ENCODE peak calls at places on chromosomes 16 and 17, in seven cellular contexts. B is H1, O is K562, W is HepG2, L is SK-N-SH, T is HCT116, K is GM12878. C is an unnamed sample.

GRCh38 chr16:11670171-11671131 is 2.2 kb downstream of the SNN start:
- DNase-seq in O (no peak), W (no peak), B (no peak), L (no peak), T (no peak), K (peak; percentile 46), C (no peak)

GRCh38 chr17:17751489-17751995 is 70.3 kb downstream of the RAI1 start:
- DNase-seq in W (no peak), T (no peak), B (no peak), L (no peak), O (peak; percentile 24), K (no peak), C (no peak)

GRCh38 chr17:41457656-41458055 is 9.5 kb downstream of the KRT32 start:
- DNase-seq in O (no peak), B (no peak), L (no peak), T (no peak), K (no peak), W (no peak), C (no peak)

GRCh38 chr17:29140051-29140582 is 40.1 kb downstream of the MYO18A start:
- DNase-seq in T (no peak), B (no peak), K (no peak), O (peak; percentile 76), W (no peak), L (peak; percentile 81), C (no peak)

GRCh38 chr16:1323296-1324239 is 9.9 kb upstream of the BAIAP3 start:
- DNase-seq in K (no peak), W (no peak), T (no peak), O (no peak), L (no peak), B (no peak), C (no peak)

GRCh38 chr17:48542956-48543853 is 1.7 kb downstream of the HOXB2 start:
- DNase-seq in T (no peak), L (peak; percentile 66), O (no peak), B (no peak), W (no peak), K (no peak), C (no peak)

GRCh38 chr16:72924487-72924886 is 123.4 kb downstream of the ZFHX3 start:
- DNase-seq in L (no peak), B (no peak), K (no peak), W (no peak), O (no peak), T (no peak), C (no peak)

GRCh38 chr17:80624864-80625263 is 80.2 kb downstream of the RPTOR start:
- DNase-seq in B (no peak), O (no peak), K (no peak), T (no peak), W (no peak), L (no peak), C (no peak)

GRCh38 chr17:79830303-79830702 is 8.9 kb downstream of the CBX4 start:
- DNase-seq in W (no peak), O (peak; percentile 73), L (no peak), B (no peak), K (no peak), T (no peak), C (no peak)

GRCh38 chr16:14511798-14512131 is 118.3 kb downstream of the PARN start:
- DNase-seq in T (no peak), L (no peak), O (no peak), K (no peak), B (no peak), W (no peak), C (no peak)

GRCh38 chr17:35586569-35587073 is 501 bp upstream of the AP2B1 start:
- DNase-seq in T (no peak), B (no peak), O (no peak), L (no peak), K (no peak), W (no peak), C (no peak)

GRCh38 chr17:81395600-81396277 is 482 bp downstream of the BAHCC1 start:
- DNase-seq in T (no peak), B (no peak), O (no peak), W (no peak), L (no peak), K (no peak), C (no peak)

GRCh38 chr16:67092227-67092626 is 17.5 kb upstream of the PHAF1 start:
- DNase-seq in W (no peak), L (no peak), K (no peak), T (no peak), O (no peak), B (no peak), C (no peak)

GRCh38 chr17:43988301-43988700 is 16.1 kb upstream of the NAGS start:
- DNase-seq in L (no peak), K (no peak), B (no peak), T (no peak), W (no peak), O (no peak), C (no peak)

GRCh38 chr16:66116163-66116792 is 250.2 kb upstream of the CDH5 start:
- DNase-seq in B (no peak), W (no peak), L (no peak), K (no peak), T (no peak), O (no peak), C (no peak)

GRCh38 chr16:63617990-63618763 is 1503.7 kb downstream of the CDH11 start:
- DNase-seq in L (no peak), T (no peak), O (no peak), B (no peak), W (no peak), K (no peak), C (no peak)

GRCh38 chr16:56423584-56424403 is 1.6 kb downstream of the AMFR start:
- DNase-seq in L (peak; percentile 11), T (no peak), W (peak; percentile 39), O (peak; percentile 23), B (no peak), K (peak; percentile 21), C (no peak)
- H3K27ac ChIP-seq in L (no peak overlapping the region), T (no peak overlapping the region), W (peak overlapping the region; percentile 68), O (peak overlapping the region; percentile 85), B (no peak overlapping the region), K (peak overlapping the region; percentile 60), C (peak overlapping the region; percentile 70)

GRCh38 chr16:84588991-84589390 is 28.9 kb downstream of the COTL1 start:
- DNase-seq in B (no peak), T (no peak), K (no peak), O (no peak), W (no peak), L (no peak), C (no peak)

GRCh38 chr16:84592718-84593117 is 25.2 kb downstream of the COTL1 start:
- DNase-seq in T (no peak), O (no peak), K (no peak), W (no peak), B (no peak), L (no peak), C (no peak)

GRCh38 chr16:84585886-84586285 is 32.0 kb downstream of the COTL1 start:
- DNase-seq in K (no peak), T (peak; percentile 27), L (peak; percentile 50), O (peak; percentile 88), W (no peak), B (peak; percentile 38), C (no peak)

GRCh38 chr16:84593825-84594724 is 23.8 kb downstream of the COTL1 start:
- DNase-seq in B (no peak), L (peak; percentile 58), T (no peak), K (peak; percentile 99), W (peak; percentile 36), O (peak; percentile 73), C (no peak)

DNA sequence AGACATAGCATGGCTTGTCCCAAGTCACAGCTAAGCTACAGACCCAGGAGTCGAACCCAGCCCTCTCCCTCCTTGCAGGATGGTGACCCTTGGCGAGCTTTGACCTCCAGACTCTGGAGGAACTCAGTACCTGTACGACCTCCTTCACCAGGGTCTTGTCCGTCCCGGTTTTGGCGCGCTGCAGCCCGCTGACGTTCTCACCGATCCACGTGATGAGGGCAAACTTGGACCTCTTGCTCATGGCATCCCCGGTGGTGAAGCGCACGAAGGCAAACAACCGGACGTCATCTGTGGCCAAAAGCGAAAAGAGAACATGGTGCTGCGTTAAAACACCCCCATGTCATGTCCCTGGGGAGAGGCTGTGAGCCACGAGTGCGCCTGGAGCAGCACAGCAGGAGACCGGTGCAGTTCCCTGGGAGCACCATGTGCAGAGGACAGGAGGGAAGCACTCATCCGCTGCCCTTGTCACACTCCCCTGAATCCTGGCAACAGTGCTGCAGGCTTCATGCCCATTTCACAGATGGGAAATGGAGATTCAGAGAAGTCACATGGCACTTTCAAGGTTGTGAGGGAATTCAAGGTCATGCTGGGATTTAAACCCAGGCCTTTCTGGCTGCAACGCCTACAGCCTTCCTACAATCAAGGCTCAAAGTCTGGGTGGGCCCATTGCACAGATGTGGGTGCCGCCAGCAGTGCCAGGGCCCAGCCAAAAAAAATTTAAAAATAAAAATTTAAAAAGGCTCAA is 27.7 kb downstream of the COTL1 start:
- DNase-seq in O (no peak), K (no peak), L (no peak), T (no peak), W (no peak), B (no peak), C (no peak)
- TF ChIP-seq CTCF in O (no peak), K (no peak), L (no peak), T (no peak), W (no peak), B (no peak), C (no peak)

DNA sequence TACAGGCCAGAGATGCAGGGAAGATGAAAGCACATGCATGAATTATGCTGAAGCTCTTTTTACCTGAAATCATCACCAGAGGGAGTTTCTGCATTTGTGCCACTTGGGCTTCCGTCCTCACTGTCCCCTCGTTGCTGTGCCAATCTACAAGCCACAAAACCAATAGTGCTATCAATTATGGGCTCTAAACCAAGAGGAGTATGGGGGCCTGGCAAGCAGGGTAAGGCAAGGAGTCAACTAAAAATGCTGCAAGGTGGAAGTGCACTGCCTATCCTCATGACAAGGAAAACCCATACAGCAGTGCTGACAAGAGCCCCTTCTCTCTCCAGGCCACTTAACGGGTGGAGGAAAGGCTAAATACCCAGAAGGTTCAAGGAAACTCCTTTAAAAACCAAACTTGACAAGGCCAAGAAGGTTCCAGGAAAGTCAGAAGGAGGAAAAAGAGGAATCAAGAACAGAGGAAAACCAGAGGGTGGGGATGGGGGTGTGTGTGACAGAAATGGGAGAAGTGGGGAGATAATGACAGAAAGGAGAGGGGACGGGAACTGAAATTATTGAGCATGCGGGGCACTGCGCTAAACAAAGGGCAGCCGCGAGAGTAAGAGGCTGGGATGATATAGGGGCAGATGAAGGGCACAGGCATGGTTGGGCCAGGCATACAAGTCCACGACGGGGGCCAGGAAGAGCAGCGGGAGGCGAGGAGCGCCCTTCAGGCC is 674 bp downstream of the C17orf75 start:
- DNase-seq in B (no peak), K (no peak), O (no peak), W (peak; percentile 58), T (no peak), L (peak; percentile 58), C (no peak)
- TF ChIP-seq SIN3A in B (no peak), K (no peak), O (no peak), W (no peak), T (no peak), L (no peak), C (no peak)

DNA sequence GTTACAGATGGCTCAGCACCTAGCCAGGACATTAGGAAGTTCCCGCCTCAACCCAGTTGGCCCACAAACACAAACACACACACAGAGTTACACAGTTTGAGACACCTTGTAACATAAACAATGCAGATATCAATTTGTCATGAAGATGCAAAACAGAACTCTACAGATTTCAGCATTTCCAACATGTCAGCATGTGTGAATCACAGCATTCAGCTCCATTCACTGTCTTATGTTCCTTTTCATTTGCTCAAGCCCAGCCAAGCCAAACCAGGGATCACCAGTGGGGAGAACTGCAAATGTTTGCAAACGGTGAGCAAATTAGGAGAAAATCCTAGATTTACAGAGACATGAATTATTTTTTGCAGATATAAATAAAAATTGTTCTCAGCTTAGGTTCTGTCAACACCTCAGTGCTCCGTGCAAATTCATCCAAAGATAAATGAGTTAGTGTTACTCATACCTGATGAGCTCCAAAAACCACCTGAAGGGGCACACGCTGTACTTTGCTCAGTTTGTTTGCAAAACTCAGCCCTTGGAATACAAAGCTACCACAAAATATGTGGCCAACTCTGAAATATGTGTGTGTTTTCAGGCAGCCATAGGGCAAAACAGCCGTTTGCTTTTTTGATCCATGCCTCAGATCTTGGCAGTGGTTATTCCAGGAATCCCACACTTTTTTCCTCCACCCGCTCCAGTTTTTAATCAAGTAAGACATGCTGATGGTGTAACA is 16.3 kb upstream of the COX10 start:
- DNase-seq in B (no peak), W (peak; percentile 84), T (no peak), O (no peak), K (no peak), L (no peak), C (no peak)
- H3K27ac ChIP-seq in B (no peak overlapping the region), W (peak overlapping the region; percentile 50), T (no peak overlapping the region), O (no peak overlapping the region), K (no peak overlapping the region), L (no peak overlapping the region), C (no peak overlapping the region)